ENCODE peak calls at places on chromosomes 5 and 9, in eight cellular contexts. W is WTC11; X is T1000; P is T-cell; S is MCF 10A; R is activated CD8-positive, alpha-beta memory T cell treated with anti-CD3 and anti-CD28 coated beads, Interleukin-2, amount 50 U/mL, for 48 hours; Q is EH; K is left ventricle myocardium inferior. J is an unnamed sample.
A peak's percentile ranks its signal among the peaks of the same experiment; 100 is the strongest.

GRCh38 chr5:43075319-43076293 is 35.5 kb upstream of the ANXA2R start:
- DNase-seq in W (no peak), X (no peak), P (no peak), S (no peak), R (no peak), Q (no peak), K (peak; percentile 50), J (no peak)

GRCh38 chr9:124834586-124834985 is 18.7 kb upstream of the WDR38 start:
- DNase-seq in W (no peak), X (no peak), P (no peak), S (peak; percentile 94), R (no peak), Q (peak; percentile 60), K (no peak), J (no peak)

GRCh38 chr5:139660105-139660915 is 12.2 kb downstream of the CXXC5 start:
- DNase-seq in W (no peak), X (peak; percentile 30), P (no peak), S (peak; percentile 95), R (no peak), Q (peak; percentile 69), K (peak; percentile 84), J (peak; percentile 30)

GRCh38 chr5:112149727-112150126 is 269.4 kb downstream of the EPB41L4A start:
- DNase-seq in W (no peak), X (no peak), P (no peak), S (no peak), R (no peak), Q (no peak), K (no peak), J (no peak)

GRCh38 chr5:133952729-133953567 is 15.5 kb downstream of the C5orf15 start:
- DNase-seq in W (no peak), X (peak; percentile 6), P (no peak), S (peak; percentile 91), R (no peak), Q (peak; percentile 98), K (peak; percentile 27), J (no peak)

GRCh38 chr9:22117511-22118388 is 108.6 kb upstream of the CDKN2B start:
- DNase-seq in W (peak; percentile 32), X (no peak), P (no peak), S (no peak), R (no peak), Q (peak; percentile 54), K (no peak), J (no peak)

GRCh38 chr5:37665889-37666288 is 174.0 kb downstream of the GDNF start:
- DNase-seq in W (no peak), X (no peak), P (no peak), S (no peak), R (no peak), Q (no peak), K (peak; percentile 67), J (no peak)

GRCh38 chr9:113219972-113220371 is 1.1 kb downstream of the FKBP15 start:
- DNase-seq in W (no peak), X (no peak), P (no peak), S (peak; percentile 12), R (no peak), Q (peak; percentile 87), K (no peak), J (no peak)

GRCh38 chr9:117777823-117778222 is 73.6 kb downstream of the TLR4 start:
- DNase-seq in W (no peak), X (no peak), P (no peak), S (no peak), R (no peak), Q (no peak), K (no peak), J (no peak)

GRCh38 chr5:173204185-173204979 is 30.6 kb downstream of the NKX2-5 start:
- DNase-seq in W (no peak), X (no peak), P (no peak), S (peak; percentile 67), R (no peak), Q (peak; percentile 40), K (no peak), J (no peak)

GRCh38 chr5:50658243-50658642 is 8.2 kb upstream of the PARP8 start:
- DNase-seq in W (no peak), X (no peak), P (no peak), S (no peak), R (no peak), Q (no peak), K (no peak), J (no peak)

GRCh38 chr5:78615697-78616096 is 32.9 kb downstream of the LHFPL2 start:
- DNase-seq in W (no peak), X (no peak), P (no peak), S (peak; percentile 79), R (no peak), Q (no peak), K (no peak), J (no peak)

GRCh38 chr5:169121631-169122420 is 179.1 kb downstream of the SLIT3 start:
- DNase-seq in W (no peak), X (no peak), P (no peak), S (no peak), R (no peak), Q (peak; percentile 94), K (no peak), J (no peak)

GRCh38 chr5:89901983-89902382 is 507.6 kb downstream of the CETN3 start:
- DNase-seq in W (no peak), X (no peak), P (no peak), S (no peak), R (no peak), Q (no peak), K (no peak), J (no peak)

GRCh38 chr9:72364679-72365524 is at the start of gene ZFAND5:
- DNase-seq in W (peak; percentile 96), X (peak; percentile 95), P (peak; percentile 92), S (peak; percentile 98), R (peak; percentile 93), Q (peak; percentile 99), K (peak; percentile 99), J (peak; percentile 96)

GRCh38 chr5:135887881-135888614 is 7.6 kb downstream of the IL9 start:
- DNase-seq in W (peak; percentile 43), X (no peak), P (no peak), S (peak; percentile 75), R (no peak), Q (peak; percentile 25), K (no peak), J (no peak)

GRCh38 chr5:104186100-104186499 is 623.5 kb upstream of the NUDT12 start:
- DNase-seq in W (peak; percentile 16), X (no peak), P (no peak), S (peak; percentile 99), R (no peak), Q (no peak), K (no peak), J (no peak)

GRCh38 chr5:134887593-134888159 is 13.5 kb downstream of the TXNDC15 start:
- DNase-seq in W (no peak), X (no peak), P (no peak), S (no peak), R (no peak), Q (no peak), K (no peak), J (no peak)

GRCh38 chr5:58452566-58453258 is 7.2 kb downstream of the PLK2 start:
- DNase-seq in W (no peak), X (no peak), P (no peak), S (no peak), R (no peak), Q (no peak), K (no peak), J (no peak)

GRCh38 chr5:74579215-74579614 is 61.3 kb downstream of the ENC1 start:
- DNase-seq in W (no peak), X (no peak), P (peak; percentile 35), S (no peak), R (peak; percentile 72), Q (no peak), K (no peak), J (no peak)

GRCh38 chr9:121317737-121318630 is 50.0 kb downstream of the GSN start:
- DNase-seq in W (no peak), X (no peak), P (no peak), S (peak; percentile 31), R (no peak), Q (peak; percentile 12), K (peak; percentile 71), J (no peak)

GRCh38 chr9:129629251-129629650 is 3.3 kb downstream of the NTMT1 start:
- DNase-seq in W (no peak), X (no peak), P (no peak), S (no peak), R (no peak), Q (no peak), K (no peak), J (no peak)

GRCh38 chr5:181152406-181152805 is 5.0 kb downstream of the OR2V2 start:
- DNase-seq in W (no peak), X (no peak), P (no peak), S (peak; percentile 55), R (no peak), Q (peak; percentile 67), K (no peak), J (no peak)

GRCh38 chr5:66680227-66680626 is 84.0 kb downstream of the MAST4 start:
- DNase-seq in W (no peak), X (no peak), P (no peak), S (no peak), R (no peak), Q (no peak), K (no peak), J (no peak)

GRCh38 chr5:122967625-122968024 is 68.9 kb downstream of the PPIC start:
- DNase-seq in W (no peak), X (no peak), P (no peak), S (no peak), R (no peak), Q (no peak), K (no peak), J (no peak)

GRCh38 chr9:126695186-126696090 is 81.7 kb downstream of the LMX1B start:
- DNase-seq in W (peak; percentile 11), X (no peak), P (no peak), S (no peak), R (no peak), Q (no peak), K (no peak), J (no peak)

GRCh38 chr9:5510360-5510931 is at the start of gene PDCD1LG2:
- DNase-seq in W (no peak), X (no peak), P (no peak), S (peak; percentile 66), R (no peak), Q (peak; percentile 89), K (no peak), J (no peak)

GRCh38 chr9:127809562-127810377 is 7.1 kb downstream of the FPGS start:
- DNase-seq in W (peak; percentile 69), X (no peak), P (no peak), S (no peak), R (no peak), Q (peak; percentile 30), K (no peak), J (no peak)

GRCh38 chr9:33159760-33160127 is 7.4 kb downstream of the B4GALT1 start:
- DNase-seq in W (no peak), X (peak; percentile 20), P (peak; percentile 77), S (peak; percentile 77), R (peak; percentile 78), Q (peak; percentile 93), K (peak; percentile 58), J (peak; percentile 28)

GRCh38 chr9:89077519-89077918 is 86.3 kb downstream of the S1PR3 start:
- DNase-seq in W (no peak), X (no peak), P (no peak), S (no peak), R (no peak), Q (peak; percentile 15), K (no peak), J (no peak)

GRCh38 chr5:59109383-59109782 is 526.5 kb downstream of the RAB3C start:
- DNase-seq in W (no peak), X (no peak), P (no peak), S (no peak), R (no peak), Q (no peak), K (no peak), J (no peak)

GRCh38 chr9:101235105-101235866 is 149.5 kb downstream of the BAAT start:
- DNase-seq in W (no peak), X (no peak), P (no peak), S (peak; percentile 42), R (no peak), Q (peak; percentile 6), K (no peak), J (no peak)

GRCh38 chr5:111914957-111915356 is 158.0 kb upstream of the NREP start:
- DNase-seq in W (no peak), X (no peak), P (no peak), S (peak; percentile 3), R (no peak), Q (peak; percentile 26), K (no peak), J (no peak)

GRCh38 chr9:135739271-135740220 is 37.6 kb downstream of the KCNT1 start:
- DNase-seq in W (no peak), X (no peak), P (no peak), S (no peak), R (no peak), Q (peak; percentile 2), K (no peak), J (no peak)